ENCODE peak calls at places on chromosomes 5 and 9, in five cellular contexts. P, N, J, F and U are unnamed samples.

GRCh38 chr9:12732971-12733370 is 39.8 kb downstream of the TYRP1 start:
- DNase-seq in P (no peak), N (no peak), J (no peak), F (no peak), U (no peak)

GRCh38 chr5:1663186-1663585 is 136.5 kb downstream of the MRPL36 start:
- DNase-seq in P (no peak), N (no peak), J (no peak), F (no peak), U (no peak)

GRCh38 chr5:112895682-112896081 is 26.3 kb downstream of the REEP5 start:
- DNase-seq in P (no peak), N (no peak), J (no peak), F (no peak), U (no peak)

GRCh38 chr9:5651246-5651645 is 22.3 kb downstream of the RIC1 start:
- DNase-seq in P (no peak), N (no peak), J (no peak), F (no peak), U (no peak)

GRCh38 chr5:142059304-142059940 is 46.6 kb upstream of the GNPDA1 start:
- DNase-seq in P (no peak), N (no peak), J (peak), F (no peak), U (no peak)

GRCh38 chr5:128905225-128906110 is 59.8 kb upstream of the SLC27A6 start:
- DNase-seq in P (peak), N (peak), J (peak), F (peak), U (peak)

GRCh38 chr5:3265936-3266335 is 329.7 kb upstream of the IRX1 start:
- DNase-seq in P (no peak), N (peak), J (no peak), F (no peak), U (no peak)

GRCh38 chr5:95709967-95710650 is 21.0 kb upstream of the RHOBTB3 start:
- DNase-seq in P (peak), N (no peak), J (peak), F (no peak), U (no peak)

GRCh38 chr5:27682600-27682999 is 644.2 kb upstream of the CDH9 start:
- DNase-seq in P (no peak), N (no peak), J (peak), F (no peak), U (no peak)

GRCh38 chr5:178590924-178591423 is 781 bp upstream of the COL23A1 start:
- DNase-seq in P (no peak), N (no peak), J (no peak), F (no peak), U (no peak)

GRCh38 chr5:53319306-53319705 is 161.1 kb upstream of the FST start:
- DNase-seq in P (no peak), N (no peak), J (no peak), F (no peak), U (no peak)

GRCh38 chr9:132166599-132166998 is 4.7 kb downstream of the NTNG2 start:
- DNase-seq in P (no peak), N (no peak), J (peak), F (no peak), U (no peak)

GRCh38 chr5:57441557-57441956 is 41.1 kb downstream of the ACTBL2 start:
- DNase-seq in P (no peak), N (no peak), J (peak), F (no peak), U (peak)

GRCh38 chr5:133681896-133682295 is 69.6 kb upstream of the FSTL4 start:
- DNase-seq in P (no peak), N (no peak), J (no peak), F (no peak), U (no peak)

GRCh38 chr9:132864691-132865090 is 13.4 kb downstream of the AK8 start:
- DNase-seq in P (no peak), N (peak), J (no peak), F (no peak), U (no peak)

GRCh38 chr5:7827602-7828001 is 23.3 kb downstream of the CFAP90 start:
- DNase-seq in P (peak), N (no peak), J (no peak), F (no peak), U (no peak)
- TF ChIP-seq CTCF in P (peak), N (no peak), J (no peak), F (no peak), U (peak)

GRCh38 chr9:126666155-126666803 is 52.6 kb downstream of the LMX1B start:
- DNase-seq in P (no peak), N (no peak), J (no peak), F (no peak), U (no peak)
- H3K4me3 ChIP-seq in P (no peak), N (no peak), J (no peak), F (no peak), U (no peak)

GRCh38 chr9:33649463-33649862 is 125.4 kb downstream of the ANKRD18B start:
- DNase-seq in P (no peak), N (no peak), J (no peak), F (no peak), U (no peak)

DNA sequence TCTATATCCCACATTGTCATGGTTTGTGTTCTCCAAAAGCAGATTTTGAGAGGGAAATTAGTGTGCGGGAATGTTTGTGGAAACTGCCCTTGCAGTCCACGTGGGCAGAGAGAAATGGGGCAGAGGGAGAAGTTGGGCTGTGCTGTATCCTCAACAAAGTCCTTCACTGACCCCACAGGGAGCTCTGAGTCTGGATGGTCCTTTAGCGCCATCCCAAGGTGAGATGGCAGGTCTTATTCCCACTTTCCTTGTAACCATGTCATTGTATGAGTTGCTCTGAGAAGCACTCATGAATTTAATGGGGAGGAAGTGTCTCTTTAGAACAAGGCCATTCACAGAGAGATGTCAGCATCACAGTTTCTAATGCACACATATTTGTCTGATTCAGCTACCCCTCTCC is 127.1 kb downstream of the ANKRD18B start:
- DNase-seq in P (no peak), N (no peak), J (peak), F (no peak), U (no peak)
- TF ChIP-seq CTCF in P (no peak), N (no peak), J (no peak), F (no peak), U (no peak)

DNA sequence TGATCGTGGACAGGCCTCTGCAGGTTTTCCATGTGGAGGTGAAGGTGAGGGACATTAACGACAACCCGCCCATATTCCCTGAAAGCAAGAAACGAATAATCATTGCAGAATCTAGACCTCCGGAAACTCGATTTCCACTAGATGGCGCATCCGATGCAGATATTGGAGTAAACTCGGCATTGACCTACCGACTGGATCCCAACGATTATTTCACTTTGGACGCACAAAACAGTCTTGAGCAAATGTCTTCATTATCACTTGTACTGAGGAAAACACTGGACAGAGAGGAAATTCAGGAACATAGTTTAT is 621 bp downstream of the PCDHA13 start:
- DNase-seq in P (no peak), N (no peak), J (peak), F (no peak), U (no peak)
- H3K4me3 ChIP-seq in P (no peak), N (no peak), J (no peak), F (no peak), U (peak)

DNA sequence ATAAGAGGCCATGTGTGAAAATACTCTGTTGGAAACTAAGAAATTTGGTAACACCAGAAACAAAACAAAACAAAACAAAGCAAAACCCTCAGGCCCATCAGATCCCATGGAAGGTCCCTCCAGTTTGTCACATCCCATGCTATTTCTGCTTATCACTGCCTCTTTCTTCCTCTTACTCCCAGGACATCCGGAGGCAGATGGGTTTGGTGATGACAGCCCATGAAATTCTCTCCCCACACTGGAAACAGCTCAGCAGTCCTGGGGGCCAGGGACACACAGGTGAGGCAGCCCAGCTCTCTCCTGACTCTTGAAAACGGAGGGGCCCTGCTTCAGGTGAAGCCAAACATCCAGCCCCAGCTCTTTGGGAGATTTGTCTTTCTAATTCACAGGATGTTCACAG is 63.2 kb downstream of the NRG2 start:
- DNase-seq in P (no peak), N (no peak), J (no peak), F (no peak), U (no peak)
- TF ChIP-seq CTCF in P (no peak), N (no peak), J (no peak), F (no peak), U (no peak)

GRCh38 chr9:124217839-124218437 is 39.8 kb upstream of the NEK6 start:
- DNase-seq in P (no peak), N (no peak), J (no peak), F (no peak), U (no peak)

GRCh38 chr9:124215551-124215910 is 42.2 kb upstream of the NEK6 start:
- DNase-seq in P (no peak), N (no peak), J (no peak), F (no peak), U (no peak)

GRCh38 chr9:124215956-124216355 is 41.8 kb upstream of the NEK6 start:
- DNase-seq in P (no peak), N (no peak), J (no peak), F (no peak), U (no peak)

GRCh38 chr9:124214596-124215550 is 42.9 kb upstream of the NEK6 start:
- DNase-seq in P (no peak), N (no peak), J (no peak), F (no peak), U (no peak)

DNA sequence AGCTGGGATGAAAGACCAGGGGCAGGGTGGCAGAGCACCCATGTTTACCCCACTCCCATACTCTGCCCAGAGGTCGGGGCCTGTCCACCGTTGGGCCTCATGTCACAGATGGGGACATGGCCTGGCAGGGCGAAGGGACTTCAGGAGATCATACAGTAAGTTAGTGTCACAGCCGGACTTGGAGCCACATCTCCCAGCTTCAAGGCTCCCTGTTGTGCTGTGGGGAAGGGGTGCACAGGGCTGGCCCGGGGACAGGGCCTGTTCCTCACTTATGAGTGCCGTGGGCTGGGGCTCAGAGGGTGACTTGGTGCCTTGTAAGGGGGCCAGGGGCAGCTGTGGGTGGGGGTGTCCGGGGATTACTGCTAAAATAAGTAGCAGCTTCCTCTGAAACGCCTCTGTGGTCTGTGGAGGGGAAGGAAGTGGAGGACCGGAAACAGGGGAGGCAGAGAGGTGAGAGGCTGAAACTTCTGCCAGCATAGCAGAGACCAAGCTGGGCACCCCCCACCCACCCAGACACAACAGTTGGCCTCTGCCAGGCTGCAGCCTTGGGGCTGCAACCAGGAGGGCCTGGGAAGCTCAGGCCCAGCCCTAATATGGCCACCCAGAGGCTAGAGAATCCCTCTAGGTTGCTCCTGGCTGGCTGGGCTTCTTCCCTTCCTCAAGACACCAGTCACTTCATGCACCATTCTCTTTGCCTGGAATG is 41.1 kb upstream of the NEK6 start:
- DNase-seq in P (no peak), N (no peak), J (no peak), F (no peak), U (no peak)
- H3K4me3 ChIP-seq in P (no peak), N (no peak), J (no peak), F (peak), U (no peak)

GRCh38 chr9:136742640-136743391 is at the start of gene LCN10:
- DNase-seq in P (no peak), N (no peak), J (no peak), F (no peak), U (no peak)
- TF ChIP-seq CTCF in P (no peak), N (no peak), J (peak), F (no peak), U (peak)

GRCh38 chr9:136645903-136646754 is 16.6 kb upstream of the EGFL7 start:
- DNase-seq in P (no peak), N (no peak), J (no peak), F (no peak), U (no peak)

GRCh38 chr9:136644593-136645342 is 17.9 kb upstream of the EGFL7 start:
- DNase-seq in P (peak), N (peak), J (no peak), F (peak), U (no peak)

GRCh38 chr9:136643596-136644342 is 18.9 kb upstream of the EGFL7 start:
- DNase-seq in P (no peak), N (no peak), J (no peak), F (no peak), U (no peak)

GRCh38 chr9:136645343-136645902 is 17.3 kb upstream of the EGFL7 start:
- DNase-seq in P (no peak), N (no peak), J (no peak), F (no peak), U (no peak)

DNA sequence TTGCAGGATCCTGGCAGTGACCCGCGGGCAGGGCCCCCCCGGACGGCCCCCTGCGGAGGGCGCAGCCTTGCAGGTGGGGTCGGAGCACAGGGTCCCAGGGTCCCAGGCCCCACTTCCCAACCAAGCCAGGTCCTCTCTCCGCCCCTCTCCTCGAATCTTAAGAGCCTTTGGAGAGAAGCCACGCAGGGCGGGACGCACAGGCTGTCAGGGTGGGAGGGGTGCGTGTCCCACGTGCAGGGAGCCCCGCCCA is 18.4 kb upstream of the EGFL7 start:
- DNase-seq in P (no peak), N (no peak), J (peak), F (no peak), U (no peak)
- H3K4me3 ChIP-seq in P (peak), N (peak), J (peak), F (no peak), U (peak)

GRCh38 chr9:93587651-93588347 is 11.4 kb downstream of the PHF2 start:
- DNase-seq in P (no peak), N (no peak), J (no peak), F (no peak), U (no peak)
- TF ChIP-seq CTCF in P (no peak), N (no peak), J (no peak), F (no peak), U (peak)

GRCh38 chr9:35108461-35108860 is 5.5 kb upstream of the STOML2 start:
- DNase-seq in P (no peak), N (no peak), J (no peak), F (no peak), U (no peak)

GRCh38 chr9:35112257-35113020 is 3.2 kb downstream of the ATOSB start:
- DNase-seq in P (no peak), N (no peak), J (no peak), F (no peak), U (no peak)

GRCh38 chr9:35111006-35111933 is 4.4 kb downstream of the ATOSB start:
- DNase-seq in P (peak), N (peak), J (peak), F (peak), U (peak)

GRCh38 chr9:35108946-35109575 is 6.1 kb upstream of the STOML2 start:
- DNase-seq in P (no peak), N (no peak), J (no peak), F (no peak), U (no peak)

GRCh38 chr9:35110327-35110758 is 5.3 kb downstream of the ATOSB start:
- DNase-seq in P (no peak), N (no peak), J (peak), F (no peak), U (no peak)
- H3K4me3 ChIP-seq in P (no peak), N (peak), J (peak), F (peak), U (peak)